ENCODE peak calls at places on chromosomes 11 and 22, in seven cellular contexts. E is suprapubic skin, F is sigmoid colon, R is stomach, H is breast epithelium, B is SK-N-SH, T is HepG2. G is an unnamed sample.
A peak's percentile ranks its signal among the peaks of the same experiment; 100 is the strongest.

GRCh38 chr11:38460429-38460828 is 1862.4 kb upstream of the RAG2 start:
- DNase-seq in H (no peak), R (no peak), B (no peak), T (no peak), F (no peak), E (no peak), G (no peak)

GRCh38 chr11:61963282-61964057 is 4.0 kb downstream of the FTH1 start:
- DNase-seq in R (no peak), B (no peak), H (no peak), E (peak; percentile 74), F (peak; percentile 72), T (no peak), G (peak; percentile 65)

GRCh38 chr22:50186181-50186731 is 543 bp downstream of the TRABD start:
- DNase-seq in R (no peak), T (no peak), F (no peak), B (peak; percentile 65), H (no peak), E (no peak), G (peak; percentile 89)

GRCh38 chr11:110147965-110148709 is 54.9 kb downstream of the ZC3H12C start:
- DNase-seq in E (no peak), T (no peak), H (no peak), F (no peak), R (no peak), B (no peak), G (no peak)

GRCh38 chr11:108965602-108966001 is 300.7 kb downstream of the DDX10 start:
- DNase-seq in T (no peak), E (no peak), R (no peak), H (no peak), B (no peak), F (no peak), G (no peak)

GRCh38 chr11:13831707-13832106 is 130.8 kb upstream of the SPON1 start:
- DNase-seq in F (no peak), T (no peak), B (no peak), E (no peak), R (no peak), H (no peak), G (no peak)

GRCh38 chr11:59560702-59561469 is 49.5 kb downstream of the OR4D9 start:
- DNase-seq in F (peak; percentile 95), H (peak; percentile 82), B (peak; percentile 91), R (peak; percentile 86), E (peak; percentile 93), T (peak; percentile 77), G (peak; percentile 94)

GRCh38 chr11:30504468-30504867 is 81.7 kb downstream of the MPPED2 start:
- DNase-seq in B (no peak), T (no peak), E (no peak), F (no peak), H (no peak), R (no peak), G (no peak)

GRCh38 chr11:61791737-61792309 is 576 bp downstream of the TMEM258 start:
- DNase-seq in B (peak; percentile 85), R (peak; percentile 76), H (peak; percentile 65), F (peak; percentile 90), T (peak; percentile 83), E (no peak), G (no peak)

GRCh38 chr11:94653561-94653960 is 86.4 kb downstream of the PIWIL4 start:
- DNase-seq in H (no peak), B (no peak), F (no peak), T (no peak), R (no peak), E (no peak), G (no peak)

GRCh38 chr22:42613869-42614268 is 814 bp downstream of the POLDIP3 start:
- DNase-seq in H (no peak), B (no peak), E (no peak), F (no peak), T (no peak), R (no peak), G (no peak)

GRCh38 chr22:38025514-38025913 is 31.7 kb upstream of the PICK1 start:
- DNase-seq in F (no peak), H (no peak), E (no peak), T (no peak), R (no peak), B (no peak), G (no peak)

GRCh38 chr11:110527146-110527545 is 97.4 kb downstream of the FDX1 start:
- DNase-seq in F (no peak), T (no peak), B (no peak), H (no peak), E (no peak), R (no peak), G (no peak)

GRCh38 chr22:49328076-49328475 is 499.6 kb downstream of the BRD1 start:
- DNase-seq in B (no peak), T (no peak), H (no peak), F (peak; percentile 48), R (peak; percentile 3), E (no peak), G (peak; percentile 21)

GRCh38 chr11:10293423-10294288 is at the start of gene SBF2:
- DNase-seq in F (peak; percentile 95), E (peak; percentile 90), T (peak; percentile 69), R (peak; percentile 84), H (peak; percentile 67), B (peak; percentile 96), G (peak; percentile 96)

GRCh38 chr11:92753161-92753560 is 216.3 kb upstream of the MTNR1B start:
- DNase-seq in T (no peak), E (no peak), F (no peak), R (no peak), B (no peak), H (no peak), G (no peak)

GRCh38 chr11:123328281-123328680 is 101.8 kb upstream of the GRAMD1B start:
- DNase-seq in E (no peak), F (no peak), T (no peak), H (no peak), B (no peak), R (no peak), G (no peak)

GRCh38 chr11:62816567-62816966 is 11.3 kb upstream of the NXF1 start:
- DNase-seq in R (no peak), T (no peak), H (no peak), B (no peak), E (no peak), F (no peak), G (no peak)

GRCh38 chr11:126956664-126957063 is 43.9 kb downstream of the KIRREL3 start:
- DNase-seq in H (no peak), F (no peak), R (no peak), T (no peak), E (no peak), B (no peak), G (no peak)

GRCh38 chr11:83511646-83512045 is 225.5 kb upstream of the CCDC90B start:
- DNase-seq in H (no peak), E (no peak), B (no peak), T (no peak), R (no peak), F (no peak), G (no peak)

GRCh38 chr11:72813740-72814138 is 472 bp upstream of the ATG16L2 start:
- DNase-seq in H (peak; percentile 70), R (peak; percentile 85), F (peak; percentile 92), B (peak; percentile 91), E (no peak), T (peak; percentile 65), G (peak; percentile 97)

GRCh38 chr11:122556605-122557004 is 98.9 kb upstream of the UBASH3B start:
- DNase-seq in R (no peak), B (no peak), E (no peak), H (no peak), T (no peak), F (no peak), G (peak; percentile 75)

GRCh38 chr11:118180300-118180703 is 3.9 kb upstream of the SCN2B start:
- DNase-seq in E (no peak), B (peak; percentile 78), T (peak; percentile 59), F (peak; percentile 84), R (no peak), H (no peak), G (no peak)

GRCh38 chr22:19150482-19151328 is 613 bp upstream of the GSC2 start:
- DNase-seq in H (no peak), B (peak; percentile 45), F (no peak), R (no peak), T (no peak), E (no peak), G (peak; percentile 64)

GRCh38 chr22:24482586-24482985 is 12.5 kb upstream of the UPB1 start:
- DNase-seq in T (no peak), R (no peak), E (no peak), F (no peak), B (no peak), H (no peak), G (no peak)
- TF ChIP-seq POLR2AphosphoS5 in T (no peak), R (no peak), E (no peak), F (no peak), B (no peak), H (no peak), G (no peak)

GRCh38 chr11:78657441-78657840 is 82.8 kb upstream of the NARS2 start:
- DNase-seq in T (no peak), R (no peak), F (no peak), H (no peak), E (no peak), B (no peak), G (no peak)
- H3K4me3 ChIP-seq in T (no peak overlapping the region), R (no peak overlapping the region), F (no peak overlapping the region), H (no peak overlapping the region), E (no peak overlapping the region), B (no peak overlapping the region), G (no peak overlapping the region)

GRCh38 chr11:106017088-106017487 is 5.0 kb downstream of the MSANTD4 start:
- DNase-seq in F (no peak), B (no peak), R (no peak), E (no peak), T (no peak), H (no peak), G (no peak)

GRCh38 chr11:106021967-106022794 is at the start of gene MSANTD4:
- DNase-seq in B (peak; percentile 94), E (peak; percentile 99), R (peak; percentile 99), H (peak; percentile 98), F (peak; percentile 100), T (peak; percentile 97), G (peak; percentile 98)

GRCh38 chr11:106022795-106023275 is 795 bp upstream of the MSANTD4 start:
- DNase-seq in R (no peak), H (no peak), F (no peak), T (no peak), B (no peak), E (no peak), G (no peak)

GRCh38 chr11:106021181-106021966 is 666 bp downstream of the MSANTD4 start:
- DNase-seq in F (no peak), E (no peak), H (no peak), R (no peak), B (no peak), T (peak; percentile 10), G (no peak)
- H3K4me1 ChIP-seq in F (no peaks in the 10 kb centered on the region), E (peaks cover 26% of the 10 kb centered on the region), H (no peaks in the 10 kb centered on the region), R (peaks cover 11% of the 10 kb centered on the region), B (peaks cover 28% of the 10 kb centered on the region), T (peaks cover 28% of the 10 kb centered on the region), G (peaks cover 19% of the 10 kb centered on the region)

DNA sequence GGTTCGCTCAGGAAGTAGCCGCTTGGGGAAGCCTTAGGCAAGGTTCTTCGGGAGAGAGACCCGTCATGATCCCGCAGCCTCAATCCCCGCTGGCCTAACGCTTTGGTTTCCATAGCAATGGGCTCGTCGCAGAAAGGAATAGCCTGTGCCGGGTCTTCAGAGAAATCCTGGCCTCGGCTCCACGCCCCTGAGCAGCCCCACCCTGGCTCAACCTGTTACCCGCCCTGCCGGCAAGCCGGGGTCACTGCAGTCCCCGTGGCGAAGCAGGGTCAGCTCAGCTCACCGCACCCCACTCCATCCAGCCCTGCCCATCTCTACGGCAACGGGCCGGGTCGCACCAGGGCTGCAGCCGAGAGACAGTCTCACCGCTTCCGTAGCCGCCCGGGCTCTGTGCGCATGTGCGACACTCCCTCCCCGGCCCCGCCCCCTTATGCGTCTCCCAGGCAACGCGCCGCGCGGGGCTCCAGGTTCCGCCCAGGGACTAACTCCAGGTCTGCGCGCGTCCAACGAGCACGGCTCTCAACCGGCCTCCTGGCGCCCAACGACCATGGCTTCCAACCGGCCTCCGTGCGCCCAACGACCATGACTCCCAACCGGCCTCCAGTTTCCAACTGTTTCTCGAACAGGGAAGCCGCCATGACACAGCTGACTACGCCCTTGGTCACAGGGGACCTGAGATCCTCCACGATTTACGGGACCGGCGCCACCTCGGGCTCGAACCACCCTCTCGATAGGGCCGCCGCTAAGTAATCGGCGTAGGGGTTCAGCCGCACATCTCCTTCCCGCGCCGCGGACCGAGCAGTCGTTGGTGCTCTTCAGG is at the start of gene DUSP18:
- DNase-seq in H (peak; percentile 95), F (peak; percentile 96), E (peak; percentile 96), B (peak; percentile 99), R (peak; percentile 97), T (peak; percentile 83), G (peak; percentile 98)
- TF ChIP-seq POLR2AphosphoS5 in H (no peak), F (peak; percentile 72), E (no peak), B (peak; percentile 77), R (no peak), T (no peak), G (peak; percentile 91)

G was measured in spleen.